ENCODE peak calls at places on chromosomes 4 and X, in nine cellular contexts. M, T, E, S, H, X, I, L and U are unnamed samples.

GRCh38 chrX:154332561-154332960 is 37.0 kb downstream of the TKTL1 start:
- DNase-seq in M (no peak), T (no peak), E (no peak), S (no peak), H (no peak), X (no peak), I (no peak), L (no peak), U (no peak)

GRCh38 chrX:3244955-3245354 is 101.5 kb downstream of the MXRA5 start:
- DNase-seq in M (no peak), T (peak), E (no peak), S (no peak), H (no peak), X (no peak), I (no peak), L (no peak), U (no peak)

GRCh38 chrX:149760965-149761364 is 12.9 kb upstream of the HSFX1 start:
- DNase-seq in M (no peak), T (no peak), E (no peak), S (no peak), H (peak), X (no peak), I (no peak), L (no peak), U (no peak)

GRCh38 chr4:80187677-80188076 is 9.6 kb upstream of the PRDM8 start:
- DNase-seq in M (no peak), T (no peak), E (no peak), S (no peak), H (no peak), X (no peak), I (no peak), L (no peak), U (no peak)

GRCh38 chr4:6342530-6343293 is 73.1 kb downstream of the WFS1 start:
- DNase-seq in M (no peak), T (peak), E (no peak), S (peak), H (no peak), X (no peak), I (peak), L (no peak), U (no peak)

GRCh38 chr4:56909083-56909981 is 1.6 kb downstream of the REST start:
- DNase-seq in M (peak), T (peak), E (peak), S (peak), H (peak), X (peak), I (peak), L (peak), U (peak)

GRCh38 chr4:72430050-72430449 is 139.0 kb downstream of the ADAMTS3 start:
- DNase-seq in M (no peak), T (peak), E (no peak), S (no peak), H (no peak), X (no peak), I (no peak), L (no peak), U (peak)

GRCh38 chr4:189146994-189147929 is 793.4 kb upstream of the FRG1 start:
- DNase-seq in M (no peak), T (no peak), E (no peak), S (no peak), H (no peak), X (no peak), I (no peak), L (no peak), U (no peak)

GRCh38 chr4:84497220-84497834 is 1.8 kb downstream of the NKX6-1 start:
- DNase-seq in M (no peak), T (peak), E (no peak), S (no peak), H (no peak), X (no peak), I (no peak), L (no peak), U (no peak)

GRCh38 chr4:140149851-140150635 is 3.9 kb downstream of the MAML3 start:
- DNase-seq in M (peak), T (peak), E (peak), S (peak), H (peak), X (peak), I (peak), L (peak), U (peak)

GRCh38 chr4:35925806-35926205 is 318.5 kb downstream of the ARAP2 start:
- DNase-seq in M (no peak), T (no peak), E (no peak), S (no peak), H (no peak), X (no peak), I (no peak), L (no peak), U (no peak)

GRCh38 chr4:105990933-105991332 is 95.7 kb downstream of the NPNT start:
- DNase-seq in M (peak), T (peak), E (no peak), S (peak), H (peak), X (peak), I (peak), L (peak), U (peak)

GRCh38 chr4:172892300-172892699 is 276.3 kb upstream of the GALNT7 start:
- DNase-seq in M (no peak), T (peak), E (no peak), S (no peak), H (no peak), X (no peak), I (no peak), L (no peak), U (peak)

GRCh38 chr4:4866124-4866832 is 6.8 kb downstream of the MSX1 start:
- DNase-seq in M (no peak), T (no peak), E (peak), S (no peak), H (peak), X (no peak), I (no peak), L (no peak), U (no peak)

GRCh38 chrX:84187501-84188319 is at the start of gene RPS6KA6:
- DNase-seq in M (no peak), T (peak), E (peak), S (peak), H (peak), X (peak), I (peak), L (peak), U (peak)

GRCh38 chr4:85925071-85925470 is 434.8 kb downstream of the MAPK10 start:
- DNase-seq in M (no peak), T (no peak), E (no peak), S (no peak), H (no peak), X (no peak), I (no peak), L (no peak), U (no peak)

GRCh38 chrX:154505726-154506125 is 10.3 kb downstream of the FAM3A start:
- DNase-seq in M (no peak), T (peak), E (no peak), S (no peak), H (no peak), X (no peak), I (no peak), L (no peak), U (no peak)

GRCh38 chrX:135910251-135910650 is 16.7 kb downstream of the SAGE1 start:
- DNase-seq in M (no peak), T (no peak), E (no peak), S (no peak), H (no peak), X (no peak), I (no peak), L (no peak), U (no peak)

GRCh38 chrX:108224727-108225455 is 133.3 kb downstream of the ATG4A start:
- DNase-seq in M (no peak), T (peak), E (no peak), S (no peak), H (no peak), X (no peak), I (no peak), L (no peak), U (no peak)

GRCh38 chrX:49061490-49061889 is 2.7 kb downstream of the CCDC120 start:
- DNase-seq in M (no peak), T (no peak), E (no peak), S (no peak), H (no peak), X (no peak), I (no peak), L (no peak), U (no peak)

GRCh38 chr4:153143527-153144348 is 60.5 kb upstream of the TRIM2 start:
- DNase-seq in M (peak), T (no peak), E (no peak), S (no peak), H (no peak), X (no peak), I (no peak), L (peak), U (no peak)

GRCh38 chr4:103493450-103494159 is 226.2 kb downstream of the TACR3 start:
- DNase-seq in M (no peak), T (no peak), E (no peak), S (no peak), H (no peak), X (no peak), I (no peak), L (no peak), U (no peak)

GRCh38 chr4:124666496-124666895 is 46.0 kb downstream of the ANKRD50 start:
- DNase-seq in M (no peak), T (no peak), E (no peak), S (no peak), H (no peak), X (no peak), I (no peak), L (no peak), U (no peak)

GRCh38 chrX:46676399-46677351 is 82.2 kb downstream of the SLC9A7 start:
- DNase-seq in M (no peak), T (no peak), E (no peak), S (no peak), H (no peak), X (no peak), I (no peak), L (no peak), U (no peak)

GRCh38 chr4:7932333-7932732 is 7.3 kb downstream of the AFAP1 start:
- DNase-seq in M (no peak), T (no peak), E (no peak), S (no peak), H (no peak), X (no peak), I (no peak), L (no peak), U (no peak)

GRCh38 chrX:22247169-22247568 is 25.5 kb upstream of the CBLL2 start:
- DNase-seq in M (no peak), T (no peak), E (no peak), S (no peak), H (no peak), X (no peak), I (no peak), L (no peak), U (no peak)

GRCh38 chr4:176641237-176641636 is 151.5 kb downstream of the VEGFC start:
- DNase-seq in M (no peak), T (peak), E (no peak), S (no peak), H (no peak), X (no peak), I (no peak), L (no peak), U (no peak)

GRCh38 chrX:10077425-10078188 is 79.2 kb upstream of the CLCN4 start:
- DNase-seq in M (no peak), T (peak), E (no peak), S (no peak), H (peak), X (no peak), I (no peak), L (no peak), U (no peak)

GRCh38 chr4:177596035-177596434 is 153.8 kb upstream of the AGA start:
- DNase-seq in M (no peak), T (peak), E (no peak), S (no peak), H (peak), X (no peak), I (no peak), L (no peak), U (peak)

GRCh38 chrX:71056857-71057256 is 11.3 kb downstream of the SNX12 start:
- DNase-seq in M (no peak), T (peak), E (no peak), S (no peak), H (no peak), X (no peak), I (no peak), L (no peak), U (no peak)

GRCh38 chr4:90766837-90767236 is 639.6 kb downstream of the CCSER1 start:
- DNase-seq in M (no peak), T (no peak), E (no peak), S (no peak), H (no peak), X (no peak), I (no peak), L (no peak), U (no peak)

GRCh38 chr4:185339941-185340340 is 55.8 kb downstream of the LRP2BP start:
- DNase-seq in M (no peak), T (no peak), E (no peak), S (no peak), H (no peak), X (no peak), I (no peak), L (no peak), U (no peak)

GRCh38 chr4:5421416-5421815 is 286.9 kb downstream of the EVC2 start:
- DNase-seq in M (no peak), T (no peak), E (no peak), S (no peak), H (no peak), X (no peak), I (no peak), L (no peak), U (no peak)

GRCh38 chrX:45714864-45715263 is 514.2 kb upstream of the DIPK2B start:
- DNase-seq in M (no peak), T (peak), E (peak), S (no peak), H (no peak), X (no peak), I (no peak), L (peak), U (no peak)

GRCh38 chr4:113908829-113909228 is 70.6 kb downstream of the ARSJ start:
- DNase-seq in M (no peak), T (peak), E (no peak), S (no peak), H (no peak), X (no peak), I (no peak), L (no peak), U (no peak)
- TF ChIP-seq CTCF in M (no peak), T (no peak), E (peak), S (peak), H (no peak), X (no peak), I (no peak), L (no peak), U (no peak)

GRCh38 chr4:16820304-16820703 is 78.1 kb downstream of the LDB2 start:
- DNase-seq in M (no peak), T (no peak), E (no peak), S (no peak), H (no peak), X (no peak), I (no peak), L (no peak), U (no peak)

GRCh38 chr4:16812041-16812440 is 86.4 kb downstream of the LDB2 start:
- DNase-seq in M (no peak), T (no peak), E (no peak), S (no peak), H (no peak), X (no peak), I (no peak), L (no peak), U (no peak)

GRCh38 chr4:16819652-16820051 is 78.8 kb downstream of the LDB2 start:
- DNase-seq in M (no peak), T (no peak), E (no peak), S (no peak), H (no peak), X (no peak), I (no peak), L (no peak), U (no peak)

DNA sequence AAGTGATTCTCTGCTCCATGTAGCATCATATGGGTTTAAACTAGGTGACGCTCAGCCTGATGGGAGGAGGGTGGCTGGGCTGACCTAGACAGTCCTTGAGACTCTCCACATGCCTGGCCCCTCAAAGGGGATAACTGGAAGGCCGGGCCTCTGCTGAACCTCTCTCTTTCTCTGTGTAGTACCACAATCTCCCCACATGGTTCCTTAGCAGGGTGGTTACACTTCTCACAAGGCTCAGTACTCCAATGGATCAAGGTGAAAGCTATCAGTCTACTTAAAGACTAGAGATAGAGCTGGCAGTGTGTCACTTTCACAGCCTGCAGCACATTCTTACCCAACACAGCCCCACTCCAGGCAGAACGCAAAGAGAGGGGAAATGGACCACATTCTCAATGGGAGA is 80.4 kb downstream of the LDB2 start:
- DNase-seq in M (no peak), T (no peak), E (no peak), S (no peak), H (no peak), X (no peak), I (no peak), L (no peak), U (no peak)
- H3K4me3 ChIP-seq in M (no peak), T (no peak), E (no peak), S (no peak), H (no peak), X (no peak), I (no peak), L (no peak), U (no peak)

GRCh38 chr4:63558709-63559108 is 850.5 kb downstream of the TECRL start:
- DNase-seq in M (no peak), T (no peak), E (no peak), S (no peak), H (no peak), X (no peak), I (no peak), L (no peak), U (no peak)

GRCh38 chr4:63566658-63567057 is 842.6 kb downstream of the TECRL start:
- DNase-seq in M (no peak), T (no peak), E (no peak), S (no peak), H (no peak), X (no peak), I (no peak), L (no peak), U (no peak)

DNA sequence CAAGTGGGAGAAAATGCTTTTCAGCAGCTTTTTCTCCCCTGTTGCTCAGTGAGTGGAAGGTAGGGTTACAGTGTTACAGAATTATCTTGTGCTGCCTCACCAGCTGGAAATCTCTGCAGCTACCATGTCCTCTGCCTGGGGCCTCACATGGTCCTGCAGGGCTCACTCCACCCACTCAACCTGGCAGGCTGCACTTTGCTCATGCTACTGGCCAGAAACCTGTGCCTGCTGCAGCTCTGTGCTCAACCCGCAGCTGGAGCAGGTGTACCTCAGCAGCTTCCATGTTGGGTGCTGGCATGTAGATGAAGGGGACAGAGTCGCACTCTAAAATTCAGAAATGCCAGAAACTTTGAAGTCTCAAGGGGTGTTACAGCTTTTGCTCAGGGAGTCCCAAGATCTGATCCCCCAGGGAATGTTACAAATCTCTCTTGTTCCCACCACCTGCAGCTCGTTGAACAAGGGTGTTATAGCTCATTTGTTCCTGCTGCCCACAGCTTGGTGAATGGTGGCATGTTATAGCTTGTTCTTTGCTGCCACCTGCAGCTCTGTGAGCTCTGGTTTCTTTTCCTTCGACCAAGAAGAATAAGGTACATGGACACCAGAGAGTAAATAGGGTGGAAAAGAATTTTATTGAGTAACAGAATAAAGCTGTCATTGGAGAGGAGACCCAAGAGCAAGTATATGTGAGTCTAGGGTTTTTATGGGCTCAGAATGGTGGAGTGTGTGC is 845.8 kb downstream of the TECRL start:
- DNase-seq in M (no peak), T (no peak), E (no peak), S (no peak), H (no peak), X (no peak), I (no peak), L (no peak), U (no peak)
- TF ChIP-seq CTCF in M (no peak), T (no peak), E (no peak), S (no peak), H (no peak), X (no peak), I (no peak), L (no peak), U (no peak)

GRCh38 chr4:155548173-155548572 is 118.5 kb upstream of the GUCY1A1 start:
- DNase-seq in M (no peak), T (peak), E (no peak), S (no peak), H (no peak), X (no peak), I (no peak), L (no peak), U (no peak)
- H3K4me3 ChIP-seq in M (no peak), T (no peak), E (no peak), S (no peak), H (no peak), X (no peak), I (no peak), L (no peak), U (no peak)

GRCh38 chrX:51395807-51396728 is 63.4 kb downstream of the NUDT10 start:
- DNase-seq in M (no peak), T (no peak), E (peak), S (no peak), H (no peak), X (peak), I (peak), L (no peak), U (peak)
- TF ChIP-seq CTCF in M (no peak), T (no peak), E (no peak), S (no peak), H (no peak), X (peak), I (peak), L (no peak), U (no peak)

DNA sequence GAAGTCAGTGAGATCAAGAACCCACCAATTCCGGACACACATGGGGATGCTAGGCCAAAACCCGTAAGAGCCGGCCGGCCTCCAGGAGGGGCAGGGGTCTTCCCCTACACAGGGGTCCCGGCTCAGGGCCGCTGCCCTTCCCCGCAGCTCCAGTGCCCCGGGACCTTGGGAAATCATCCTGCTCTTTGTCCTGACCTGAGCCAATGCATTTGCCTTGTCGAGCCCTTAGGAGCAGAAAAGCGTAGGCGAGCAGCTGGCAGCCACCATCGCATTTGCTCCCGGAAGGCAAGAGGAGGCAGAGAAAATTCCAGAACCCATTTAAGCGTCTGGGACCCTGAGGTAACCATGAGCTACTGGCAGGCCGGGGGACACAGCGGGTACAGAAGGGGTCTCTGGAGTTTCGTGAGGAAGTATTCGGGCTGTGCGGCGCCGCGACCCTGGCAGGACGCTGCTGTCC is 7.4 kb upstream of the TNIP2 start:
- DNase-seq in M (no peak), T (peak), E (no peak), S (no peak), H (no peak), X (peak), I (no peak), L (no peak), U (no peak)
- H3K4me3 ChIP-seq in M (peak), T (peak), E (peak), S (peak), H (peak), X (peak), I (peak), L (peak), U (no peak)